ENCODE peak calls at places on chromosomes 12 and 14, in ten cellular contexts. One of them, this sample, is unnamed.

GRCh38 chr12:120290541-120291312 is 976 bp downstream of the RNU4-2 start:
- DNase-seq in HS-5: no peak
- DNase-seq in Calu3: peak
- DNase-seq in activated CD8-positive, alpha-beta T cell treated with anti-CD3 and anti-CD28 coated beads, Interleukin-2, amount 10 ng/mL, durations not matched to agents 7 days and 5 days: no peak
- DNase-seq in SK-MEL-5: no peak
- DNase-seq in ecto neural progenitor cell: peak
- DNase-seq in sigmoid colon: peak
- DNase-seq in HEK293T: peak
- DNase-seq in left cardiac atrium: peak
- DNase-seq in stimulated activated naive CD8-positive, alpha-beta T cell treated with anti-CD3 and anti-CD28 coated beads, Interleukin-15, amount 100 ng/mL, for 72 hours: peak
- DNase-seq in this sample: no peak

GRCh38 chr14:42004321-42004720 is 397.6 kb downstream of the LRFN5 start:
- DNase-seq in sigmoid colon: no peak
- DNase-seq in left cardiac atrium: no peak
- DNase-seq in HS-5: no peak
- DNase-seq in stimulated activated naive CD8-positive, alpha-beta T cell treated with anti-CD3 and anti-CD28 coated beads, Interleukin-15, amount 100 ng/mL, for 72 hours: no peak
- DNase-seq in SK-MEL-5: no peak
- DNase-seq in Calu3: no peak
- DNase-seq in ecto neural progenitor cell: no peak
- DNase-seq in activated CD8-positive, alpha-beta T cell treated with anti-CD3 and anti-CD28 coated beads, Interleukin-2, amount 10 ng/mL, durations not matched to agents 7 days and 5 days: no peak
- DNase-seq in HEK293T: no peak
- DNase-seq in this sample: no peak

GRCh38 chr12:52952082-52952801 is 3.3 kb downstream of the KRT18 start:
- DNase-seq in ecto neural progenitor cell: no peak
- DNase-seq in sigmoid colon: no peak
- DNase-seq in SK-MEL-5: no peak
- DNase-seq in stimulated activated naive CD8-positive, alpha-beta T cell treated with anti-CD3 and anti-CD28 coated beads, Interleukin-15, amount 100 ng/mL, for 72 hours: peak
- DNase-seq in HEK293T: no peak
- DNase-seq in left cardiac atrium: no peak
- DNase-seq in Calu3: peak
- DNase-seq in HS-5: no peak
- DNase-seq in activated CD8-positive, alpha-beta T cell treated with anti-CD3 and anti-CD28 coated beads, Interleukin-2, amount 10 ng/mL, durations not matched to agents 7 days and 5 days: no peak
- DNase-seq in this sample: no peak

GRCh38 chr12:132356686-132357622 is 27.6 kb upstream of the GALNT9 start:
- DNase-seq in Calu3: peak
- DNase-seq in HS-5: peak
- DNase-seq in stimulated activated naive CD8-positive, alpha-beta T cell treated with anti-CD3 and anti-CD28 coated beads, Interleukin-15, amount 100 ng/mL, for 72 hours: no peak
- DNase-seq in SK-MEL-5: peak
- DNase-seq in activated CD8-positive, alpha-beta T cell treated with anti-CD3 and anti-CD28 coated beads, Interleukin-2, amount 10 ng/mL, durations not matched to agents 7 days and 5 days: no peak
- DNase-seq in ecto neural progenitor cell: no peak
- DNase-seq in HEK293T: peak
- DNase-seq in left cardiac atrium: peak
- DNase-seq in sigmoid colon: peak
- DNase-seq in this sample: no peak

GRCh38 chr12:105820407-105821140 is 318.2 kb downstream of the NUAK1 start:
- DNase-seq in SK-MEL-5: no peak
- DNase-seq in activated CD8-positive, alpha-beta T cell treated with anti-CD3 and anti-CD28 coated beads, Interleukin-2, amount 10 ng/mL, durations not matched to agents 7 days and 5 days: no peak
- DNase-seq in HEK293T: no peak
- DNase-seq in sigmoid colon: peak
- DNase-seq in Calu3: no peak
- DNase-seq in left cardiac atrium: peak
- DNase-seq in HS-5: no peak
- DNase-seq in stimulated activated naive CD8-positive, alpha-beta T cell treated with anti-CD3 and anti-CD28 coated beads, Interleukin-15, amount 100 ng/mL, for 72 hours: no peak
- DNase-seq in ecto neural progenitor cell: no peak
- DNase-seq in this sample: no peak

GRCh38 chr12:132698336-132698735 is 10.9 kb downstream of the PXMP2 start:
- DNase-seq in HS-5: no peak
- DNase-seq in Calu3: no peak
- DNase-seq in ecto neural progenitor cell: no peak
- DNase-seq in left cardiac atrium: no peak
- DNase-seq in HEK293T: no peak
- DNase-seq in SK-MEL-5: no peak
- DNase-seq in sigmoid colon: no peak
- DNase-seq in activated CD8-positive, alpha-beta T cell treated with anti-CD3 and anti-CD28 coated beads, Interleukin-2, amount 10 ng/mL, durations not matched to agents 7 days and 5 days: no peak
- DNase-seq in stimulated activated naive CD8-positive, alpha-beta T cell treated with anti-CD3 and anti-CD28 coated beads, Interleukin-15, amount 100 ng/mL, for 72 hours: no peak
- DNase-seq in this sample: no peak

GRCh38 chr12:40248585-40249297 is 23.9 kb downstream of the LRRK2 start:
- DNase-seq in HS-5: no peak
- DNase-seq in ecto neural progenitor cell: no peak
- DNase-seq in activated CD8-positive, alpha-beta T cell treated with anti-CD3 and anti-CD28 coated beads, Interleukin-2, amount 10 ng/mL, durations not matched to agents 7 days and 5 days: no peak
- DNase-seq in HEK293T: no peak
- DNase-seq in Calu3: no peak
- DNase-seq in SK-MEL-5: no peak
- DNase-seq in left cardiac atrium: no peak
- DNase-seq in stimulated activated naive CD8-positive, alpha-beta T cell treated with anti-CD3 and anti-CD28 coated beads, Interleukin-15, amount 100 ng/mL, for 72 hours: no peak
- DNase-seq in sigmoid colon: no peak
- DNase-seq in this sample: no peak

GRCh38 chr14:49508124-49508523 is 78.1 kb downstream of the RPS29 start:
- DNase-seq in activated CD8-positive, alpha-beta T cell treated with anti-CD3 and anti-CD28 coated beads, Interleukin-2, amount 10 ng/mL, durations not matched to agents 7 days and 5 days: no peak
- DNase-seq in ecto neural progenitor cell: no peak
- DNase-seq in HEK293T: no peak
- DNase-seq in left cardiac atrium: no peak
- DNase-seq in stimulated activated naive CD8-positive, alpha-beta T cell treated with anti-CD3 and anti-CD28 coated beads, Interleukin-15, amount 100 ng/mL, for 72 hours: no peak
- DNase-seq in HS-5: no peak
- DNase-seq in sigmoid colon: no peak
- DNase-seq in Calu3: no peak
- DNase-seq in SK-MEL-5: no peak
- DNase-seq in this sample: no peak

GRCh38 chr12:63915105-63915830 is 70.8 kb downstream of the SRGAP1 start:
- DNase-seq in stimulated activated naive CD8-positive, alpha-beta T cell treated with anti-CD3 and anti-CD28 coated beads, Interleukin-15, amount 100 ng/mL, for 72 hours: no peak
- DNase-seq in ecto neural progenitor cell: no peak
- DNase-seq in activated CD8-positive, alpha-beta T cell treated with anti-CD3 and anti-CD28 coated beads, Interleukin-2, amount 10 ng/mL, durations not matched to agents 7 days and 5 days: no peak
- DNase-seq in left cardiac atrium: no peak
- DNase-seq in HS-5: peak
- DNase-seq in SK-MEL-5: peak
- DNase-seq in sigmoid colon: no peak
- DNase-seq in HEK293T: peak
- DNase-seq in Calu3: peak
- DNase-seq in this sample: no peak

GRCh38 chr14:93564918-93565317 is 134.2 kb downstream of the UNC79 start:
- DNase-seq in left cardiac atrium: no peak
- DNase-seq in HEK293T: no peak
- DNase-seq in activated CD8-positive, alpha-beta T cell treated with anti-CD3 and anti-CD28 coated beads, Interleukin-2, amount 10 ng/mL, durations not matched to agents 7 days and 5 days: no peak
- DNase-seq in sigmoid colon: no peak
- DNase-seq in stimulated activated naive CD8-positive, alpha-beta T cell treated with anti-CD3 and anti-CD28 coated beads, Interleukin-15, amount 100 ng/mL, for 72 hours: no peak
- DNase-seq in HS-5: no peak
- DNase-seq in Calu3: no peak
- DNase-seq in SK-MEL-5: no peak
- DNase-seq in ecto neural progenitor cell: no peak
- DNase-seq in this sample: no peak

GRCh38 chr14:28987516-28987915 is 220.9 kb downstream of the FOXG1 start:
- DNase-seq in stimulated activated naive CD8-positive, alpha-beta T cell treated with anti-CD3 and anti-CD28 coated beads, Interleukin-15, amount 100 ng/mL, for 72 hours: no peak
- DNase-seq in ecto neural progenitor cell: no peak
- DNase-seq in sigmoid colon: no peak
- DNase-seq in SK-MEL-5: no peak
- DNase-seq in HS-5: peak
- DNase-seq in left cardiac atrium: no peak
- DNase-seq in Calu3: no peak
- DNase-seq in HEK293T: no peak
- DNase-seq in activated CD8-positive, alpha-beta T cell treated with anti-CD3 and anti-CD28 coated beads, Interleukin-2, amount 10 ng/mL, durations not matched to agents 7 days and 5 days: no peak
- DNase-seq in this sample: no peak

GRCh38 chr12:52794479-52795331 is 1.2 kb downstream of the KRT3 start:
- DNase-seq in SK-MEL-5: no peak
- DNase-seq in left cardiac atrium: no peak
- DNase-seq in HEK293T: no peak
- DNase-seq in Calu3: no peak
- DNase-seq in activated CD8-positive, alpha-beta T cell treated with anti-CD3 and anti-CD28 coated beads, Interleukin-2, amount 10 ng/mL, durations not matched to agents 7 days and 5 days: no peak
- DNase-seq in sigmoid colon: no peak
- DNase-seq in HS-5: peak
- DNase-seq in ecto neural progenitor cell: no peak
- DNase-seq in stimulated activated naive CD8-positive, alpha-beta T cell treated with anti-CD3 and anti-CD28 coated beads, Interleukin-15, amount 100 ng/mL, for 72 hours: no peak
- DNase-seq in this sample: no peak